ENCODE peak calls at places on chromosomes 2 and 18, in seven cellular contexts. Z is thyroid gland, F is endothelial cell, X is fibroblast of lung, P is cardiac fibroblast, S is HFF-Myc, K is mucosa of descending colon. Y is an unnamed sample.

GRCh38 chr2:216006164-216006663 is 7.1 kb downstream of the MREG start:
- DNase-seq in Z (no peak), F (peak), X (peak), P (peak), S (no peak), K (peak), Y (no peak)

GRCh38 chr2:38146302-38146916 is 70.5 kb upstream of the CYP1B1 start:
- DNase-seq in Z (peak), F (no peak), X (peak), P (peak), S (peak), K (no peak), Y (peak)

GRCh38 chr18:55780591-55781071 is 192.6 kb upstream of the TCF4 start:
- DNase-seq in Z (no peak), F (no peak), X (peak), P (peak), S (no peak), K (no peak), Y (no peak)

GRCh38 chr2:51013870-51014526 is 17.9 kb downstream of the NRXN1 start:
- DNase-seq in Z (no peak), F (no peak), X (no peak), P (no peak), S (no peak), K (no peak), Y (no peak)

GRCh38 chr2:234986346-234986745 is 34.5 kb downstream of the SH3BP4 start:
- DNase-seq in Z (no peak), F (no peak), X (no peak), P (no peak), S (no peak), K (no peak), Y (no peak)

GRCh38 chr18:66344227-66344626 is 259.7 kb downstream of the CDH19 start:
- DNase-seq in Z (peak), F (no peak), X (no peak), P (no peak), S (no peak), K (no peak), Y (no peak)

GRCh38 chr2:19763731-19764130 is 138.1 kb downstream of the TTC32 start:
- DNase-seq in Z (no peak), F (no peak), X (no peak), P (no peak), S (no peak), K (no peak), Y (no peak)

GRCh38 chr18:9335255-9336045 is 877 bp downstream of the TWSG1 start:
- DNase-seq in Z (no peak), F (no peak), X (peak), P (peak), S (no peak), K (no peak), Y (no peak)

GRCh38 chr2:122652670-122653069 is 897.2 kb downstream of the TSN start:
- DNase-seq in Z (no peak), F (no peak), X (no peak), P (peak), S (no peak), K (no peak), Y (no peak)

GRCh38 chr2:122651780-122652179 is 896.3 kb downstream of the TSN start:
- DNase-seq in Z (no peak), F (no peak), X (no peak), P (no peak), S (no peak), K (no peak), Y (no peak)

GRCh38 chr2:122656403-122656802 is 901.0 kb downstream of the TSN start:
- DNase-seq in Z (no peak), F (no peak), X (no peak), P (no peak), S (no peak), K (no peak), Y (no peak)

DNA sequence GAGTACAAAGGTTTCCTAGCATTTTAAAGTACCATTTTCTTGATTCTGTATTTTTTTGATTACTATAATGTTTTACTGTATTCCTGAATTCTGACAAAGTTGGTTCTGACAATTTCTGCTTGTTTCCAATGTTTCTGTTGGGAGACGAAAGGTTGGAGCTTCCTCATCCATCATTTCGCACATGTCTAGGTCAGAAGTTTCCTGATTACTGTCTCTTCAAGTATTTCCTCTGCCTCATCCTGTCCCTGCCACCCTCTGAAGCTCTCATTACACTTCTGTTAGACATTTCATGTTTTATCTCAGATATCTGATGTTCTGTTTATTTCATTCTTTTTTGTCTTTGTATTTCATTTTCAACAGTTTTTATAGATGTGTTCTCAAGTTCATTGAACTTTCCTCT is 895.8 kb downstream of the TSN start:
- DNase-seq in Z (no peak), F (no peak), X (no peak), P (no peak), S (no peak), K (no peak), Y (no peak)
- TF ChIP-seq CTCF in Z (no peak), F (no peak), X (no peak), P (no peak), S (no peak), K (no peak), Y (no peak)

GRCh38 chr2:84741182-84741822 is 139.6 kb downstream of the TRABD2A start:
- DNase-seq in Z (no peak), F (no peak), X (peak), P (peak), S (peak), K (peak), Y (no peak)
- TF ChIP-seq CTCF in Z (no peak), F (no peak), X (peak), P (peak), S (peak), K (no peak), Y (peak)

GRCh38 chr18:25136416-25137132 is 215.4 kb downstream of the ZNF521 start:
- DNase-seq in Z (no peak), F (no peak), X (peak), P (peak), S (no peak), K (no peak), Y (no peak)
- TF ChIP-seq CTCF in Z (no peak), F (no peak), X (no peak), P (no peak), S (no peak), K (no peak), Y (no peak)

GRCh38 chr18:25349926-25350560 is 1.9 kb downstream of the ZNF521 start:
- DNase-seq in Z (peak), F (peak), X (peak), P (no peak), S (no peak), K (no peak), Y (no peak)

GRCh38 chr18:25350561-25351201 is 1.3 kb downstream of the ZNF521 start:
- DNase-seq in Z (peak), F (peak), X (peak), P (peak), S (no peak), K (peak), Y (peak)

GRCh38 chr18:25351773-25352628 is at the start of gene ZNF521:
- DNase-seq in Z (peak), F (peak), X (peak), P (peak), S (peak), K (peak), Y (peak)

GRCh38 chr18:25352629-25353005 is 651 bp upstream of the ZNF521 start:
- DNase-seq in Z (no peak), F (no peak), X (no peak), P (no peak), S (no peak), K (no peak), Y (no peak)

DNA sequence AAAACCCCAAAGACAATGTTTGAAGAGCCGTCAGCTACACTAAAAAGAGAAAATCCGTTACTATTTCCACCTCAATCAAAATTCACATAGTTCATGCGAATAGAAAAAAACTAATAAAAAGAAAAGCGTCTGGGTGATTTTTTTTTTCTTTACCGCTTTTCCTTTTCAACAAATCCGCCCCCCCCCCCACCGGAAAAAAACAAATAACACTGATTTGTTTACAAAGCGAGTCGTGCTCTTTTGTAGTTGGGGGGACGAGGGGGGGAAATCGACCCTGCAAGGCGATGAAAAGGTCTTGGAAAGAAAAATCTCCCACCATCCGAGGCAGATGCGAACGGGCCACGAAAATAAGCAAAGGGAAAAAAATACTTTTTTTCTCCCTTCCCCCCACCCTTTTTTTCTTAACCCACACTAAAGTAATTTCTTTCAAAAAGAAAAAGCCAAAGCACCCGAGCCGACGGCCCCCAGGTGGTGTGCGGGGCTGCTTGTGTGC is 640 bp downstream of the ZNF521 start:
- DNase-seq in Z (peak), F (no peak), X (no peak), P (no peak), S (no peak), K (no peak), Y (no peak)
- TF ChIP-seq CTCF in Z (no peak), F (no peak), X (no peak), P (no peak), S (no peak), K (no peak), Y (no peak)

GRCh38 chr2:175964195-175964594 is 37.9 kb downstream of the LNPK start:
- DNase-seq in Z (no peak), F (no peak), X (no peak), P (peak), S (no peak), K (peak), Y (no peak)
- TF ChIP-seq CTCF in Z (no peak), F (no peak), X (no peak), P (peak), S (no peak), K (no peak), Y (peak)

DNA sequence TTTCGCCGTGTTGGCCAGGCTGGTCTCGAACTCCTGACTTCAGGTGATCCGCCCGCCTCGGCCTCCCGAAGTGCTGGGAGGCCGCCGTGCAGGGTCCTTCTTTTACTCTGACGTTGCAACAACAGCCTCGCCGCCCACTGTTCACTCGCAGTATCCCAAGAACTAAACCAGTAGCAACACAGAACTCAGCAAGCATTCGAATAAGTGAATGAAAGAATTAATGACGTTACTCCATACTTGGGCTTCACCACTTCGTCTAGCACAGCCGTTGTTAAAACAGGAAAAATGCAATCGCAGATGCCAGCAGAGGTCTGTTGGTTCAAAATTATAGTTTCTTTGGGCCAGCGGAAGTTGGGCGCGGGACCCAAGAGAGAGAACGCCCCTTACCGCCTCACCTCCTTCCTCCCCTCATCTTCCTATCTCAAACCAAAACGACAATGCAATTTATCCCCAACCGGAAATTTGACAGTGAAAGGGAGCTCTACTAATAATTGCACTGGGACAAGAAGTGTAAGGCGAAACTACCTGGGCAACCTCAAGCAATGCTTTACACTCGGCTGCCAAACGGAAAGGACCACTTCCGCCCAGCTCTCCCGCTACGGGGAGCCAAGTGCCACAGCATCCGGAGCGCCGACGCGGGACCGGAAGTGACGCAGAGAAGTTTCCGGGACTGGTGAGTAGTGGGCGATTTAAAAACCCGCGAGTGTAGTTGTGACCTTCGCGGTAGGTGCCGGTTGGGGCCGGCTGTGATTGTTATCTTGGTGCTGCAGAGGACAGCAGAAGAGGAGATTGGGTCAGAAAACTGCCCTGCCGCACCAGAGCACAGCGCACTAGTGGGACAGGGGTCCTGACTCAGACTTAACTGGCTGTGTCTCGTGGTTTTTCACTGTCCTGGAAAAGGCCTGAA is at the start of the genes NIF3L1 and PPIL3:
- DNase-seq in Z (peak), F (peak), X (peak), P (peak), S (peak), K (peak), Y (peak)
- TF ChIP-seq CTCF in Z (peak), F (no peak), X (no peak), P (no peak), S (no peak), K (no peak), Y (no peak)

DNA sequence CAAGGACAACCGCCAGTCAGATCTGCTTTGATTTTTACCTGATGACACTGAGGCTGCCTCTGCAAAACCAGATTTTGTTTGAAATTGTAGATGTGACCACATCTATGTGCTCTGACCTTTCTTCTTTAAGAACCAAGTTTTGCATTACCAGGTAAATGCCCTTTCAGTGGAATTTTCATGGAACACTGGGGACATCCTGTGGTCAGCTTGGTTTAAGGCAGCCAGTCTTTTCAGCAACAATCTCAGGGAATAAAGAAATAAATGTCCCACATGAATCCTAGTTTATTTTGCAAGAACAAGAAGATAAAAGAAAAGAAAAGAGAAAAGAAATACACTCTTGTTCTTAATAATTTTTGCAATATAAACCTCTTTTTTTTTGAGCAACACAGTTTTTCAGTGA is 90.6 kb downstream of the POU3F3 start:
- DNase-seq in Z (no peak), F (peak), X (peak), P (peak), S (no peak), K (peak), Y (no peak)
- TF ChIP-seq CTCF in Z (peak), F (peak), X (no peak), P (no peak), S (peak), K (peak), Y (peak)

GRCh38 chr2:42328148-42328833 is 32.7 kb downstream of the COX7A2L start:
- DNase-seq in Z (no peak), F (no peak), X (peak), P (peak), S (no peak), K (no peak), Y (no peak)
- TF ChIP-seq CTCF in Z (peak), F (peak), X (peak), P (peak), S (peak), K (no peak), Y (peak)

GRCh38 chr2:219692521-219692920 is 65.1 kb downstream of the SLC4A3 start:
- DNase-seq in Z (no peak), F (no peak), X (no peak), P (no peak), S (no peak), K (no peak), Y (no peak)
- TF ChIP-seq CTCF in Z (no peak), F (no peak), X (no peak), P (no peak), S (no peak), K (no peak), Y (no peak)